ENCODE peak calls at places on chromosomes 12 and 14, in ten cellular contexts. One of them, this sample, is unnamed.

GRCh38 chr12:122080149-122081107 is 1.9 kb downstream of the MLXIP start:
- DNase-seq in left lung: peak
- DNase-seq in NCI-H2081: peak
- DNase-seq in bronchial epithelial cell: peak
- DNase-seq in adipocyte: peak
- DNase-seq in T-helper 9 cell: no peak
- DNase-seq in posterior cingulate gyrus: peak
- DNase-seq in T47D: peak
- DNase-seq in GDM1: peak
- DNase-seq in stimulated activated CD4-positive, alpha-beta T cell treated with anti-CD3 and anti-CD28 coated beads, Interleukin-2, amount 100 ng/mL, for 48 hours: no peak
- DNase-seq in this sample: peak

GRCh38 chr12:46187023-46187422 is 81.8 kb downstream of the SLC38A1 start:
- DNase-seq in left lung: no peak
- DNase-seq in NCI-H2081: no peak
- DNase-seq in bronchial epithelial cell: peak
- DNase-seq in adipocyte: peak
- DNase-seq in T-helper 9 cell: no peak
- DNase-seq in posterior cingulate gyrus: no peak
- DNase-seq in T47D: no peak
- DNase-seq in GDM1: no peak
- DNase-seq in stimulated activated CD4-positive, alpha-beta T cell treated with anti-CD3 and anti-CD28 coated beads, Interleukin-2, amount 100 ng/mL, for 48 hours: no peak
- DNase-seq in this sample: no peak

GRCh38 chr14:91170504-91171121 is 56.7 kb downstream of the DGLUCY start:
- DNase-seq in left lung: no peak
- DNase-seq in NCI-H2081: no peak
- DNase-seq in bronchial epithelial cell: no peak
- DNase-seq in adipocyte: no peak
- DNase-seq in T-helper 9 cell: no peak
- DNase-seq in posterior cingulate gyrus: peak
- DNase-seq in T47D: no peak
- DNase-seq in GDM1: no peak
- DNase-seq in stimulated activated CD4-positive, alpha-beta T cell treated with anti-CD3 and anti-CD28 coated beads, Interleukin-2, amount 100 ng/mL, for 48 hours: no peak
- DNase-seq in this sample: no peak

GRCh38 chr12:103373088-103373523 is 122.7 kb downstream of the C12orf42 start:
- DNase-seq in left lung: peak
- DNase-seq in NCI-H2081: peak
- DNase-seq in bronchial epithelial cell: no peak
- DNase-seq in adipocyte: no peak
- DNase-seq in T-helper 9 cell: no peak
- DNase-seq in posterior cingulate gyrus: no peak
- DNase-seq in T47D: no peak
- DNase-seq in GDM1: no peak
- DNase-seq in stimulated activated CD4-positive, alpha-beta T cell treated with anti-CD3 and anti-CD28 coated beads, Interleukin-2, amount 100 ng/mL, for 48 hours: no peak
- DNase-seq in this sample: no peak

GRCh38 chr14:81565441-81566290 is 32.0 kb upstream of the SEL1L start:
- DNase-seq in left lung: no peak
- DNase-seq in NCI-H2081: peak
- DNase-seq in bronchial epithelial cell: peak
- DNase-seq in adipocyte: peak
- DNase-seq in T-helper 9 cell: no peak
- DNase-seq in posterior cingulate gyrus: peak
- DNase-seq in T47D: peak
- DNase-seq in GDM1: no peak
- DNase-seq in stimulated activated CD4-positive, alpha-beta T cell treated with anti-CD3 and anti-CD28 coated beads, Interleukin-2, amount 100 ng/mL, for 48 hours: no peak
- DNase-seq in this sample: no peak

GRCh38 chr12:29763301-29763683 is 20.4 kb downstream of the TMTC1 start:
- DNase-seq in left lung: no peak
- DNase-seq in NCI-H2081: no peak
- DNase-seq in bronchial epithelial cell: no peak
- DNase-seq in adipocyte: no peak
- DNase-seq in T-helper 9 cell: no peak
- DNase-seq in posterior cingulate gyrus: no peak
- DNase-seq in T47D: no peak
- DNase-seq in GDM1: no peak
- DNase-seq in stimulated activated CD4-positive, alpha-beta T cell treated with anti-CD3 and anti-CD28 coated beads, Interleukin-2, amount 100 ng/mL, for 48 hours: no peak
- DNase-seq in this sample: no peak

GRCh38 chr12:105331805-105332251 is 1.3 kb downstream of the C12orf75 start:
- DNase-seq in left lung: no peak
- DNase-seq in NCI-H2081: peak
- DNase-seq in bronchial epithelial cell: no peak
- DNase-seq in adipocyte: peak
- DNase-seq in T-helper 9 cell: no peak
- DNase-seq in posterior cingulate gyrus: no peak
- DNase-seq in T47D: no peak
- DNase-seq in GDM1: no peak
- DNase-seq in stimulated activated CD4-positive, alpha-beta T cell treated with anti-CD3 and anti-CD28 coated beads, Interleukin-2, amount 100 ng/mL, for 48 hours: no peak
- DNase-seq in this sample: no peak

GRCh38 chr12:92654929-92655328 is 47.9 kb upstream of the PLEKHG7 start:
- DNase-seq in left lung: no peak
- DNase-seq in NCI-H2081: no peak
- DNase-seq in bronchial epithelial cell: peak
- DNase-seq in adipocyte: peak
- DNase-seq in T-helper 9 cell: no peak
- DNase-seq in posterior cingulate gyrus: no peak
- DNase-seq in T47D: no peak
- DNase-seq in GDM1: no peak
- DNase-seq in stimulated activated CD4-positive, alpha-beta T cell treated with anti-CD3 and anti-CD28 coated beads, Interleukin-2, amount 100 ng/mL, for 48 hours: no peak
- DNase-seq in this sample: no peak

GRCh38 chr12:94872671-94873367 is 130.7 kb downstream of the NDUFA12 start:
- DNase-seq in left lung: peak
- DNase-seq in NCI-H2081: peak
- DNase-seq in bronchial epithelial cell: no peak
- DNase-seq in adipocyte: no peak
- DNase-seq in T-helper 9 cell: no peak
- DNase-seq in posterior cingulate gyrus: peak
- DNase-seq in T47D: no peak
- DNase-seq in GDM1: no peak
- DNase-seq in stimulated activated CD4-positive, alpha-beta T cell treated with anti-CD3 and anti-CD28 coated beads, Interleukin-2, amount 100 ng/mL, for 48 hours: no peak
- DNase-seq in this sample: no peak

GRCh38 chr14:61147898-61148549 is 133.1 kb downstream of the TMEM30B start:
- DNase-seq in left lung: no peak
- DNase-seq in NCI-H2081: no peak
- DNase-seq in bronchial epithelial cell: peak
- DNase-seq in adipocyte: peak
- DNase-seq in T-helper 9 cell: no peak
- DNase-seq in posterior cingulate gyrus: peak
- DNase-seq in T47D: no peak
- DNase-seq in GDM1: no peak
- DNase-seq in stimulated activated CD4-positive, alpha-beta T cell treated with anti-CD3 and anti-CD28 coated beads, Interleukin-2, amount 100 ng/mL, for 48 hours: no peak
- DNase-seq in this sample: no peak

GRCh38 chr14:21840765-21841164 is 167.1 kb upstream of the OR4E1 start:
- DNase-seq in left lung: no peak
- DNase-seq in NCI-H2081: no peak
- DNase-seq in bronchial epithelial cell: peak
- DNase-seq in adipocyte: no peak
- DNase-seq in T-helper 9 cell: no peak
- DNase-seq in posterior cingulate gyrus: no peak
- DNase-seq in T47D: no peak
- DNase-seq in GDM1: no peak
- DNase-seq in stimulated activated CD4-positive, alpha-beta T cell treated with anti-CD3 and anti-CD28 coated beads, Interleukin-2, amount 100 ng/mL, for 48 hours: no peak
- DNase-seq in this sample: no peak

GRCh38 chr12:481422-481821 is 21.7 kb downstream of the B4GALNT3 start:
- DNase-seq in left lung: no peak
- DNase-seq in NCI-H2081: peak
- DNase-seq in bronchial epithelial cell: no peak
- DNase-seq in adipocyte: peak
- DNase-seq in T-helper 9 cell: no peak
- DNase-seq in posterior cingulate gyrus: no peak
- DNase-seq in T47D: no peak
- DNase-seq in GDM1: no peak
- DNase-seq in stimulated activated CD4-positive, alpha-beta T cell treated with anti-CD3 and anti-CD28 coated beads, Interleukin-2, amount 100 ng/mL, for 48 hours: no peak
- DNase-seq in this sample: no peak

GRCh38 chr14:95185452-95186392 is 28.4 kb upstream of the DICER1 start:
- DNase-seq in left lung: no peak
- DNase-seq in NCI-H2081: no peak
- DNase-seq in bronchial epithelial cell: no peak
- DNase-seq in adipocyte: peak
- DNase-seq in T-helper 9 cell: no peak
- DNase-seq in posterior cingulate gyrus: no peak
- DNase-seq in T47D: no peak
- DNase-seq in GDM1: no peak
- DNase-seq in stimulated activated CD4-positive, alpha-beta T cell treated with anti-CD3 and anti-CD28 coated beads, Interleukin-2, amount 100 ng/mL, for 48 hours: no peak
- DNase-seq in this sample: no peak

GRCh38 chr14:96083667-96084320 is 44.6 kb downstream of the C14orf132 start:
- DNase-seq in left lung: peak
- DNase-seq in NCI-H2081: peak
- DNase-seq in bronchial epithelial cell: peak
- DNase-seq in adipocyte: no peak
- DNase-seq in T-helper 9 cell: no peak
- DNase-seq in posterior cingulate gyrus: peak
- DNase-seq in T47D: peak
- DNase-seq in GDM1: no peak
- DNase-seq in stimulated activated CD4-positive, alpha-beta T cell treated with anti-CD3 and anti-CD28 coated beads, Interleukin-2, amount 100 ng/mL, for 48 hours: no peak
- DNase-seq in this sample: peak

GRCh38 chr14:55921516-55921915 is 196.7 kb upstream of the PELI2 start:
- DNase-seq in left lung: no peak
- DNase-seq in NCI-H2081: peak
- DNase-seq in bronchial epithelial cell: no peak
- DNase-seq in adipocyte: no peak
- DNase-seq in T-helper 9 cell: no peak
- DNase-seq in posterior cingulate gyrus: no peak
- DNase-seq in T47D: no peak
- DNase-seq in GDM1: no peak
- DNase-seq in stimulated activated CD4-positive, alpha-beta T cell treated with anti-CD3 and anti-CD28 coated beads, Interleukin-2, amount 100 ng/mL, for 48 hours: no peak
- DNase-seq in this sample: no peak

GRCh38 chr12:25427328-25428249 is 125.5 kb downstream of the LMNTD1 start:
- DNase-seq in left lung: no peak
- DNase-seq in NCI-H2081: no peak
- DNase-seq in bronchial epithelial cell: peak
- DNase-seq in adipocyte: peak
- DNase-seq in T-helper 9 cell: no peak
- DNase-seq in posterior cingulate gyrus: no peak
- DNase-seq in T47D: no peak
- DNase-seq in GDM1: no peak
- DNase-seq in stimulated activated CD4-positive, alpha-beta T cell treated with anti-CD3 and anti-CD28 coated beads, Interleukin-2, amount 100 ng/mL, for 48 hours: no peak
- DNase-seq in this sample: no peak